ENCODE peak calls at places on chromosomes 6 and 20, in five cellular contexts. One of them, this sample, is unnamed.

GRCh38 chr6:77457720-77458349 is 5.5 kb downstream of the HTR1B start:
- DNase-seq in stimulated activated CD4-positive, alpha-beta T cell treated with anti-CD3 and anti-CD28 coated beads, Interleukin-2, amount 100 ng/mL, for 48 hours: peak
- DNase-seq in ecto neural progenitor cell: peak
- DNase-seq in astrocyte: peak
- DNase-seq in ovary: peak
- DNase-seq in this sample: peak

GRCh38 chr20:41110930-41111577 is 26.3 kb upstream of the PLCG1 start:
- DNase-seq in ecto neural progenitor cell: no peak
- DNase-seq in astrocyte: no peak
- DNase-seq in stimulated activated CD4-positive, alpha-beta T cell treated with anti-CD3 and anti-CD28 coated beads, Interleukin-2, amount 100 ng/mL, for 48 hours: no peak
- DNase-seq in ovary: no peak
- DNase-seq in this sample: no peak

GRCh38 chr6:15362274-15363160 is 116.6 kb downstream of the JARID2 start:
- DNase-seq in ovary: no peak
- DNase-seq in stimulated activated CD4-positive, alpha-beta T cell treated with anti-CD3 and anti-CD28 coated beads, Interleukin-2, amount 100 ng/mL, for 48 hours: no peak
- DNase-seq in astrocyte: no peak
- DNase-seq in ecto neural progenitor cell: no peak
- DNase-seq in this sample: no peak

GRCh38 chr20:33518071-33518470 is 28.2 kb downstream of the CBFA2T2 start:
- DNase-seq in astrocyte: peak
- DNase-seq in ecto neural progenitor cell: no peak
- DNase-seq in ovary: no peak
- DNase-seq in stimulated activated CD4-positive, alpha-beta T cell treated with anti-CD3 and anti-CD28 coated beads, Interleukin-2, amount 100 ng/mL, for 48 hours: no peak
- DNase-seq in this sample: no peak

GRCh38 chr20:54123587-54124180 is 50.1 kb downstream of the CYP24A1 start:
- DNase-seq in astrocyte: peak
- DNase-seq in stimulated activated CD4-positive, alpha-beta T cell treated with anti-CD3 and anti-CD28 coated beads, Interleukin-2, amount 100 ng/mL, for 48 hours: no peak
- DNase-seq in ecto neural progenitor cell: peak
- DNase-seq in ovary: no peak
- DNase-seq in this sample: no peak

GRCh38 chr20:6651016-6651415 is 116.5 kb upstream of the BMP2 start:
- DNase-seq in stimulated activated CD4-positive, alpha-beta T cell treated with anti-CD3 and anti-CD28 coated beads, Interleukin-2, amount 100 ng/mL, for 48 hours: no peak
- DNase-seq in astrocyte: peak
- DNase-seq in ecto neural progenitor cell: no peak
- DNase-seq in ovary: peak
- DNase-seq in this sample: no peak

GRCh38 chr6:1409774-1410465 is 20.5 kb downstream of the FOXF2 start:
- DNase-seq in stimulated activated CD4-positive, alpha-beta T cell treated with anti-CD3 and anti-CD28 coated beads, Interleukin-2, amount 100 ng/mL, for 48 hours: no peak
- DNase-seq in astrocyte: no peak
- DNase-seq in ecto neural progenitor cell: no peak
- DNase-seq in ovary: no peak
- DNase-seq in this sample: no peak

GRCh38 chr20:43762911-43763310 is 36.1 kb upstream of the GTSF1L start:
- DNase-seq in ovary: no peak
- DNase-seq in ecto neural progenitor cell: no peak
- DNase-seq in stimulated activated CD4-positive, alpha-beta T cell treated with anti-CD3 and anti-CD28 coated beads, Interleukin-2, amount 100 ng/mL, for 48 hours: no peak
- DNase-seq in astrocyte: no peak
- DNase-seq in this sample: no peak

GRCh38 chr20:34538671-34539123 is 19.8 kb upstream of the MAP1LC3A start:
- DNase-seq in ovary: peak
- DNase-seq in ecto neural progenitor cell: no peak
- DNase-seq in astrocyte: no peak
- DNase-seq in stimulated activated CD4-positive, alpha-beta T cell treated with anti-CD3 and anti-CD28 coated beads, Interleukin-2, amount 100 ng/mL, for 48 hours: peak
- DNase-seq in this sample: no peak

GRCh38 chr6:7404546-7404945 is 14.9 kb downstream of the RIOK1 start:
- DNase-seq in ovary: no peak
- DNase-seq in astrocyte: no peak
- DNase-seq in stimulated activated CD4-positive, alpha-beta T cell treated with anti-CD3 and anti-CD28 coated beads, Interleukin-2, amount 100 ng/mL, for 48 hours: no peak
- DNase-seq in ecto neural progenitor cell: no peak
- DNase-seq in this sample: no peak

GRCh38 chr6:170063851-170064617 is 226.8 kb downstream of the DLL1 start:
- DNase-seq in ecto neural progenitor cell: no peak
- DNase-seq in ovary: no peak
- DNase-seq in astrocyte: no peak
- DNase-seq in stimulated activated CD4-positive, alpha-beta T cell treated with anti-CD3 and anti-CD28 coated beads, Interleukin-2, amount 100 ng/mL, for 48 hours: no peak
- DNase-seq in this sample: no peak

GRCh38 chr6:150857062-150857905 is 8.2 kb upstream of the MTHFD1L start:
- DNase-seq in ecto neural progenitor cell: no peak
- DNase-seq in stimulated activated CD4-positive, alpha-beta T cell treated with anti-CD3 and anti-CD28 coated beads, Interleukin-2, amount 100 ng/mL, for 48 hours: no peak
- DNase-seq in ovary: no peak
- DNase-seq in astrocyte: peak
- DNase-seq in this sample: no peak

GRCh38 chr20:38145094-38146075 is 19.7 kb downstream of the TGM2 start:
- DNase-seq in ovary: no peak
- DNase-seq in stimulated activated CD4-positive, alpha-beta T cell treated with anti-CD3 and anti-CD28 coated beads, Interleukin-2, amount 100 ng/mL, for 48 hours: no peak
- DNase-seq in astrocyte: peak
- DNase-seq in ecto neural progenitor cell: no peak
- DNase-seq in this sample: no peak

GRCh38 chr20:41344938-41345728 is 4.5 kb downstream of the LPIN3 start:
- DNase-seq in astrocyte: no peak
- DNase-seq in ecto neural progenitor cell: no peak
- DNase-seq in ovary: no peak
- DNase-seq in stimulated activated CD4-positive, alpha-beta T cell treated with anti-CD3 and anti-CD28 coated beads, Interleukin-2, amount 100 ng/mL, for 48 hours: no peak
- DNase-seq in this sample: peak

GRCh38 chr6:159353193-159353592 is 184.0 kb downstream of the FNDC1 start:
- DNase-seq in astrocyte: no peak
- DNase-seq in ecto neural progenitor cell: no peak
- DNase-seq in ovary: no peak
- DNase-seq in stimulated activated CD4-positive, alpha-beta T cell treated with anti-CD3 and anti-CD28 coated beads, Interleukin-2, amount 100 ng/mL, for 48 hours: no peak
- DNase-seq in this sample: no peak

GRCh38 chr6:144714031-144714732 is 429.0 kb downstream of the UTRN start:
- DNase-seq in stimulated activated CD4-positive, alpha-beta T cell treated with anti-CD3 and anti-CD28 coated beads, Interleukin-2, amount 100 ng/mL, for 48 hours: no peak
- DNase-seq in ecto neural progenitor cell: no peak
- DNase-seq in astrocyte: no peak
- DNase-seq in ovary: no peak
- DNase-seq in this sample: no peak

GRCh38 chr6:107657373-107657754 is 166.7 kb downstream of the SCML4 start:
- DNase-seq in stimulated activated CD4-positive, alpha-beta T cell treated with anti-CD3 and anti-CD28 coated beads, Interleukin-2, amount 100 ng/mL, for 48 hours: no peak
- DNase-seq in ovary: no peak
- DNase-seq in astrocyte: no peak
- DNase-seq in ecto neural progenitor cell: no peak
- DNase-seq in this sample: no peak

GRCh38 chr6:128557086-128557485 is 36.7 kb upstream of the PTPRK start:
- DNase-seq in ovary: no peak
- DNase-seq in astrocyte: peak
- DNase-seq in ecto neural progenitor cell: no peak
- DNase-seq in stimulated activated CD4-positive, alpha-beta T cell treated with anti-CD3 and anti-CD28 coated beads, Interleukin-2, amount 100 ng/mL, for 48 hours: no peak
- DNase-seq in this sample: no peak

GRCh38 chr20:48789781-48790544 is 37.8 kb downstream of the PREX1 start:
- DNase-seq in ecto neural progenitor cell: no peak
- DNase-seq in stimulated activated CD4-positive, alpha-beta T cell treated with anti-CD3 and anti-CD28 coated beads, Interleukin-2, amount 100 ng/mL, for 48 hours: no peak
- DNase-seq in astrocyte: no peak
- DNase-seq in ovary: no peak
- DNase-seq in this sample: no peak

GRCh38 chr6:113994934-113995342 is 24.0 kb upstream of the HDAC2 start:
- DNase-seq in astrocyte: peak
- DNase-seq in ecto neural progenitor cell: peak
- DNase-seq in ovary: no peak
- DNase-seq in stimulated activated CD4-positive, alpha-beta T cell treated with anti-CD3 and anti-CD28 coated beads, Interleukin-2, amount 100 ng/mL, for 48 hours: no peak
- DNase-seq in this sample: no peak

GRCh38 chr20:51085761-51086160 is 62.9 kb upstream of the KCNG1 start:
- DNase-seq in ecto neural progenitor cell: no peak
- DNase-seq in ovary: no peak
- DNase-seq in stimulated activated CD4-positive, alpha-beta T cell treated with anti-CD3 and anti-CD28 coated beads, Interleukin-2, amount 100 ng/mL, for 48 hours: no peak
- DNase-seq in astrocyte: no peak
- DNase-seq in this sample: no peak

GRCh38 chr6:36118550-36119107 is 11.7 kb upstream of the MAPK13 start:
- DNase-seq in ovary: no peak
- DNase-seq in astrocyte: no peak
- DNase-seq in ecto neural progenitor cell: no peak
- DNase-seq in stimulated activated CD4-positive, alpha-beta T cell treated with anti-CD3 and anti-CD28 coated beads, Interleukin-2, amount 100 ng/mL, for 48 hours: peak
- DNase-seq in this sample: no peak

GRCh38 chr20:38286586-38287502 is 17.1 kb upstream of the BPI start:
- DNase-seq in astrocyte: peak
- DNase-seq in ecto neural progenitor cell: no peak
- DNase-seq in stimulated activated CD4-positive, alpha-beta T cell treated with anti-CD3 and anti-CD28 coated beads, Interleukin-2, amount 100 ng/mL, for 48 hours: no peak
- DNase-seq in ovary: no peak
- DNase-seq in this sample: no peak

GRCh38 chr6:20424679-20425078 is 23.0 kb downstream of the E2F3 start:
- DNase-seq in ecto neural progenitor cell: no peak
- DNase-seq in ovary: no peak
- DNase-seq in astrocyte: no peak
- DNase-seq in stimulated activated CD4-positive, alpha-beta T cell treated with anti-CD3 and anti-CD28 coated beads, Interleukin-2, amount 100 ng/mL, for 48 hours: no peak
- DNase-seq in this sample: no peak

GRCh38 chr20:20713244-20713765 is 861 bp upstream of the RALGAPA2 start:
- DNase-seq in ecto neural progenitor cell: no peak
- DNase-seq in stimulated activated CD4-positive, alpha-beta T cell treated with anti-CD3 and anti-CD28 coated beads, Interleukin-2, amount 100 ng/mL, for 48 hours: no peak
- DNase-seq in ovary: peak
- DNase-seq in astrocyte: no peak
- DNase-seq in this sample: peak